ENCODE peak calls at places on chromosomes 4 and X, in five cellular contexts. W is IMR-90, S is heart right ventricle, B is NCI-H1092, Y is hypothalamus. D is an unnamed sample.

GRCh38 chr4:186149872-186150271 is 41.5 kb upstream of the CYP4V2 start:
- DNase-seq in W (no peak), S (peak), B (no peak), Y (peak), D (peak)

GRCh38 chr4:40629401-40630334 is at the start of gene RBM47:
- DNase-seq in W (peak), S (peak), B (peak), Y (peak), D (no peak)

GRCh38 chr4:165709973-165710526 is 163.0 kb upstream of the TLL1 start:
- DNase-seq in W (no peak), S (no peak), B (no peak), Y (no peak), D (no peak)

GRCh38 chr4:186190456-186191265 is 706 bp upstream of the CYP4V2 start:
- DNase-seq in W (no peak), S (peak), B (peak), Y (peak), D (no peak)

GRCh38 chr4:77579406-77580076 is 26.1 kb upstream of the CXCL13 start:
- DNase-seq in W (peak), S (no peak), B (no peak), Y (no peak), D (peak)

GRCh38 chr4:1055721-1056590 is 44.5 kb downstream of the FGFRL1 start:
- DNase-seq in W (peak), S (no peak), B (no peak), Y (no peak), D (no peak)

GRCh38 chr4:36233567-36234266 is 10.6 kb downstream of the ARAP2 start:
- DNase-seq in W (no peak), S (no peak), B (no peak), Y (no peak), D (no peak)

GRCh38 chr4:144910753-144911152 is 187.2 kb downstream of the ANAPC10 start:
- DNase-seq in W (no peak), S (no peak), B (no peak), Y (no peak), D (no peak)

GRCh38 chrX:145817299-145817665 is 347 bp upstream of the SLITRK2 start:
- DNase-seq in W (no peak), S (peak), B (no peak), Y (peak), D (no peak)

GRCh38 chr4:116361782-116362181 is 723.6 kb downstream of the TRAM1L1 start:
- DNase-seq in W (no peak), S (no peak), B (no peak), Y (no peak), D (no peak)

GRCh38 chrX:150903110-150903508 is 4.6 kb upstream of the CD99L2 start:
- DNase-seq in W (no peak), S (no peak), B (no peak), Y (no peak), D (no peak)

GRCh38 chr4:94126669-94127068 is 81.0 kb upstream of the SMARCAD1 start:
- DNase-seq in W (no peak), S (no peak), B (no peak), Y (no peak), D (no peak)

GRCh38 chrX:80807606-80808159 is 2.0 kb downstream of the BRWD3 start:
- DNase-seq in W (no peak), S (no peak), B (peak), Y (no peak), D (no peak)

GRCh38 chrX:149962859-149963757 is 24.8 kb upstream of the EOLA2 start:
- DNase-seq in W (peak), S (no peak), B (peak), Y (peak), D (no peak)

GRCh38 chr4:124566030-124566429 is 146.5 kb downstream of the ANKRD50 start:
- DNase-seq in W (no peak), S (no peak), B (no peak), Y (no peak), D (no peak)

GRCh38 chrX:123976671-123977316 is 15.3 kb downstream of the STAG2 start:
- DNase-seq in W (peak), S (no peak), B (no peak), Y (no peak), D (no peak)

GRCh38 chr4:51901363-51901762 is 58.4 kb downstream of the DCUN1D4 start:
- DNase-seq in W (no peak), S (no peak), B (no peak), Y (no peak), D (no peak)

GRCh38 chr4:127261476-127261875 is 371.3 kb upstream of the INTU start:
- DNase-seq in W (no peak), S (no peak), B (no peak), Y (no peak), D (no peak)

GRCh38 chr4:53790286-53790685 is 199.0 kb upstream of the LNX1 start:
- DNase-seq in W (no peak), S (no peak), B (no peak), Y (no peak), D (no peak)

GRCh38 chrX:152821145-152821765 is 9.3 kb downstream of the CETN2 start:
- DNase-seq in W (peak), S (no peak), B (no peak), Y (no peak), D (no peak)

GRCh38 chrX:30590368-30590767 is 12.8 kb upstream of the TASL start:
- DNase-seq in W (no peak), S (no peak), B (no peak), Y (no peak), D (no peak)

GRCh38 chr4:128574706-128575105 is 234.8 kb upstream of the JADE1 start:
- DNase-seq in W (peak), S (peak), B (peak), Y (peak), D (no peak)

GRCh38 chr4:88958080-88958479 is 98.9 kb downstream of the FAM13A start:
- DNase-seq in W (no peak), S (no peak), B (no peak), Y (no peak), D (no peak)

GRCh38 chr4:27921236-27921635 is 1060.6 kb downstream of the STIM2 start:
- DNase-seq in W (peak), S (no peak), B (no peak), Y (no peak), D (no peak)

GRCh38 chrX:110082156-110082555 is 79.2 kb downstream of the TMEM164 start:
- DNase-seq in W (peak), S (no peak), B (no peak), Y (no peak), D (no peak)

GRCh38 chr4:179415016-179415841 is 1973.0 kb upstream of the AGA start:
- DNase-seq in W (peak), S (no peak), B (no peak), Y (no peak), D (peak)

GRCh38 chrX:40303256-40304077 is 205.7 kb upstream of the BCOR start:
- DNase-seq in W (no peak), S (no peak), B (no peak), Y (no peak), D (no peak)

GRCh38 chr4:88135362-88135663 is 23.1 kb downstream of the ABCG2 start:
- DNase-seq in W (no peak), S (no peak), B (no peak), Y (no peak), D (no peak)

GRCh38 chr4:19329631-19330030 is 922.1 kb upstream of the SLIT2 start:
- DNase-seq in W (peak), S (no peak), B (no peak), Y (no peak), D (no peak)

GRCh38 chr4:176002007-176002623 is 63.5 kb upstream of the WDR17 start:
- DNase-seq in W (no peak), S (peak), B (peak), Y (peak), D (no peak)

GRCh38 chr4:122865421-122865820 is 38.8 kb downstream of the FGF2 start:
- DNase-seq in W (peak), S (no peak), B (no peak), Y (no peak), D (no peak)

GRCh38 chr4:48375651-48376291 is 34.4 kb downstream of the SLAIN2 start:
- DNase-seq in W (peak), S (no peak), B (peak), Y (no peak), D (no peak)

GRCh38 chr4:138217567-138217966 is 24.6 kb downstream of the SLC7A11 start:
- DNase-seq in W (no peak), S (peak), B (no peak), Y (peak), D (no peak)

GRCh38 chr4:18859468-18859867 is 837.9 kb upstream of the LCORL start:
- DNase-seq in W (no peak), S (no peak), B (no peak), Y (no peak), D (no peak)

GRCh38 chrX:54223581-54223980 is 40.5 kb upstream of the FAM120C start:
- DNase-seq in W (no peak), S (no peak), B (no peak), Y (no peak), D (no peak)

GRCh38 chrX:30283456-30284200 is 25.6 kb downstream of the NR0B1 start:
- DNase-seq in W (peak), S (no peak), B (no peak), Y (no peak), D (peak)